ENCODE peak calls at places on chromosomes 2 and 18, in eight cellular contexts. A, F, R, T, C, L, V and J are unnamed samples.

GRCh38 chr2:208984376-208985100 is 439.3 kb upstream of the MAP2 start:
- DNase-seq in A (no peak), F (peak; percentile 59), R (no peak), T (no peak), C (no peak), L (no peak), V (no peak), J (peak; percentile 13)

GRCh38 chr2:231047270-231047921 is 9.3 kb upstream of the PSMD1 start:
- DNase-seq in A (no peak), F (no peak), R (no peak), T (no peak), C (no peak), L (no peak), V (no peak), J (no peak)

GRCh38 chr2:37676274-37676673 is 4.8 kb upstream of the CDC42EP3 start:
- DNase-seq in A (no peak), F (peak; percentile 86), R (no peak), T (no peak), C (no peak), L (no peak), V (peak; percentile 58), J (no peak)

GRCh38 chr18:48045744-48046143 is 115.3 kb upstream of the SMAD2 start:
- DNase-seq in A (no peak), F (no peak), R (peak; percentile 16), T (no peak), C (no peak), L (no peak), V (no peak), J (no peak)

GRCh38 chr2:82731824-82732223 is 1727.3 kb downstream of the SUCLG1 start:
- DNase-seq in A (no peak), F (no peak), R (no peak), T (no peak), C (no peak), L (no peak), V (no peak), J (no peak)

GRCh38 chr2:236052926-236053846 is 115.0 kb downstream of the GBX2 start:
- DNase-seq in A (no peak), F (peak; percentile 33), R (no peak), T (no peak), C (no peak), L (no peak), V (no peak), J (no peak)

GRCh38 chr2:170229125-170229524 is 51.2 kb downstream of the MYO3B start:
- DNase-seq in A (no peak), F (no peak), R (no peak), T (no peak), C (no peak), L (no peak), V (no peak), J (no peak)

GRCh38 chr2:129885735-129886134 is 93.7 kb upstream of the RAB6C start:
- DNase-seq in A (no peak), F (no peak), R (no peak), T (no peak), C (no peak), L (no peak), V (no peak), J (peak; percentile 23)

GRCh38 chr2:189409647-189410046 is 31.6 kb upstream of the WDR75 start:
- DNase-seq in A (no peak), F (no peak), R (no peak), T (no peak), C (no peak), L (no peak), V (no peak), J (no peak)

GRCh38 chr18:70160075-70160678 is 45.3 kb downstream of the RTTN start:
- DNase-seq in A (no peak), F (no peak), R (no peak), T (no peak), C (no peak), L (no peak), V (no peak), J (no peak)

GRCh38 chr2:38274286-38275276 is 102.5 kb downstream of the ATL2 start:
- DNase-seq in A (no peak), F (peak; percentile 79), R (no peak), T (peak; percentile 43), C (peak; percentile 25), L (no peak), V (peak; percentile 87), J (peak; percentile 54)

GRCh38 chr2:9310827-9311226 is 104.2 kb downstream of the ASAP2 start:
- DNase-seq in A (no peak), F (peak; percentile 66), R (no peak), T (no peak), C (no peak), L (no peak), V (no peak), J (no peak)

GRCh38 chr2:205776139-205776538 is 93.8 kb downstream of the NRP2 start:
- DNase-seq in A (no peak), F (no peak), R (no peak), T (peak; percentile 37), C (no peak), L (no peak), V (no peak), J (peak; percentile 57)

GRCh38 chr2:62471816-62472215 is 34.2 kb downstream of the TMEM17 start:
- DNase-seq in A (peak; percentile 87), F (no peak), R (no peak), T (peak; percentile 54), C (no peak), L (no peak), V (no peak), J (no peak)

GRCh38 chr2:218284106-218284811 is 8.0 kb downstream of the TMBIM1 start:
- DNase-seq in A (no peak), F (peak; percentile 87), R (peak; percentile 87), T (no peak), C (no peak), L (no peak), V (peak; percentile 80), J (peak; percentile 94)

GRCh38 chr2:60976875-60977561 is 40.5 kb upstream of the PEX13 start:
- DNase-seq in A (no peak), F (no peak), R (no peak), T (no peak), C (no peak), L (no peak), V (no peak), J (no peak)

GRCh38 chr2:157361526-157361925 is 35.9 kb upstream of the ERMN start:
- DNase-seq in A (no peak), F (no peak), R (no peak), T (no peak), C (no peak), L (no peak), V (no peak), J (no peak)

DNA sequence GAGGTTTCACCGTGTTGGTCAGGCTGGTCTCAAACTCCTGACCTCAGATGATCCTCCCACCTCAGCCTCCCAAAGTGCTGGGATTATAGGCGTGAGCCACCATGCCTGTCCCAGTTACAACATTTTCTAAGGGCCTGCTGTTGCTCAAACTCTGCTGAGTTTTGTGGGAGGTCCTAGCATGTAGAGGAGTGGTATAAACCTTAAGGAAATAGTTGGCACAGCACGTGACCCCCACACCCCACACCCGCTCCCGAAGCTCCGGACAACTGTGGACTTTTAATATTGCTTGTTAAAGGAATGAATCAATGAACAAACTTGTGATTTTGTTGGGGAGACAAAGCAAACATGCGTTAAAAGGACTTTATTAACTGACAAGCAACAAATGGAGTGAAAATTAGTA is 137.8 kb upstream of the GATA6 start:
- DNase-seq in A (no peak), F (no peak), R (no peak), T (no peak), C (no peak), L (no peak), V (no peak), J (no peak)
- H3K27ac ChIP-seq in A (no peak overlapping the region), F (peak overlapping the region; percentile 36), R (no peak overlapping the region), T (no peak overlapping the region), C (no peak overlapping the region), L (no peak overlapping the region), V (no peak overlapping the region), J (no peak overlapping the region)

GRCh38 chr2:26767129-26767528 is 3.0 kb downstream of the SLC35F6 start:
- DNase-seq in A (no peak), F (no peak), R (no peak), T (no peak), C (no peak), L (no peak), V (no peak), J (no peak)
- H3K27ac ChIP-seq in A (no peak overlapping the region), F (no peak overlapping the region), R (no peak overlapping the region), T (peak overlapping the region; percentile 47), C (no peak overlapping the region), L (no peak overlapping the region), V (no peak overlapping the region), J (no peak overlapping the region)

GRCh38 chr18:10298346-10298745 is 156.1 kb upstream of the APCDD1 start:
- DNase-seq in A (no peak), F (no peak), R (no peak), T (no peak), C (no peak), L (no peak), V (no peak), J (no peak)
- H3K27ac ChIP-seq in A (no peak overlapping the region), F (no peak overlapping the region), R (no peak overlapping the region), T (no peak overlapping the region), C (no peak overlapping the region), L (no peak overlapping the region), V (no peak overlapping the region), J (no peak overlapping the region)

GRCh38 chr2:133717497-133717896 is 149.2 kb upstream of the NCKAP5 start:
- DNase-seq in A (no peak), F (no peak), R (no peak), T (no peak), C (no peak), L (no peak), V (no peak), J (no peak)
- H3K27ac ChIP-seq in A (no peak overlapping the region), F (no peak overlapping the region), R (no peak overlapping the region), T (no peak overlapping the region), C (no peak overlapping the region), L (no peak overlapping the region), V (no peak overlapping the region), J (no peak overlapping the region)

DNA sequence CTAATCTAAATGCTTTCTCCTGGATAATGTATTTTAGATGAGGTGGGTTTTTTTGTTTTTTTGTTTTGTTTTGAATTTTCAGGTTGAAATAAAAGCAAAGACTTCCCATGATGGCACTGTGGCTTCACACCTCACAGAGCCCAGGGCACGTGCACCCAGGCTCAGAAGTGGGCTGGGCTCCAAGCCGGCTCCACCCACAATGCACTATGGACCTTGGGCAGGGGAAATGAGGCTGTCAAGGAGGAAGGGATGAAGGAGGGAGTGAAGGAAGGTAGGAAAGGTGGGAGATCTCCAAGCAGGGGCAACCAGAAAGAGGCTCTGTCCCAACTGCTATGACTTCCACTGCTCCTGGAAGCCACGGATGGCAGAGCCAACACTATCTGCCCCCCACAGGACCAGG is 60.4 kb downstream of the BIN1 start:
- DNase-seq in A (no peak), F (no peak), R (no peak), T (no peak), C (no peak), L (no peak), V (no peak), J (no peak)
- H3K27ac ChIP-seq in A (no peak overlapping the region), F (no peak overlapping the region), R (no peak overlapping the region), T (no peak overlapping the region), C (no peak overlapping the region), L (no peak overlapping the region), V (no peak overlapping the region), J (no peak overlapping the region)